ENCODE peak calls at places on chromosomes 12 and 14, in seven cellular contexts. One of them, this sample, is unnamed. For H4K20me1, the result is how much of the 10 kb centered on the place peaks cover.

GRCh38 chr12:100138048-100138907 is 4.4 kb downstream of the BLTP3B start:
- DNase-seq in PC-3: peak
- DNase-seq in GM23338: no peak
- DNase-seq in neural progenitor cell: no peak
- DNase-seq in HCT116: no peak
- DNase-seq in MM.1S: peak
- DNase-seq in hepatocyte: no peak
- DNase-seq in this sample: peak

GRCh38 chr14:55446127-55446736 is 5.8 kb upstream of the TBPL2 start:
- DNase-seq in PC-3: peak
- DNase-seq in GM23338: peak
- DNase-seq in neural progenitor cell: peak
- DNase-seq in HCT116: peak
- DNase-seq in MM.1S: peak
- DNase-seq in hepatocyte: peak
- DNase-seq in this sample: peak

GRCh38 chr14:65872536-65872935 is 460.0 kb downstream of the FUT8 start:
- DNase-seq in PC-3: no peak
- DNase-seq in GM23338: no peak
- DNase-seq in neural progenitor cell: no peak
- DNase-seq in HCT116: no peak
- DNase-seq in MM.1S: no peak
- DNase-seq in hepatocyte: no peak
- DNase-seq in this sample: peak

GRCh38 chr12:53290661-53291060 is 4.7 kb upstream of the PFDN5 start:
- DNase-seq in PC-3: no peak
- DNase-seq in GM23338: no peak
- DNase-seq in neural progenitor cell: no peak
- DNase-seq in HCT116: no peak
- DNase-seq in MM.1S: no peak
- DNase-seq in hepatocyte: no peak
- DNase-seq in this sample: peak

GRCh38 chr14:52333108-52333507 is 19.0 kb downstream of the PTGER2 start:
- DNase-seq in PC-3: no peak
- DNase-seq in GM23338: no peak
- DNase-seq in neural progenitor cell: no peak
- DNase-seq in HCT116: no peak
- DNase-seq in MM.1S: no peak
- DNase-seq in hepatocyte: no peak
- DNase-seq in this sample: no peak

GRCh38 chr14:81427348-81428058 is 27.4 kb upstream of the STON2 start:
- DNase-seq in PC-3: peak
- DNase-seq in GM23338: no peak
- DNase-seq in neural progenitor cell: peak
- DNase-seq in HCT116: no peak
- DNase-seq in MM.1S: no peak
- DNase-seq in hepatocyte: no peak
- DNase-seq in this sample: no peak

GRCh38 chr14:96567289-96567899 is 65.2 kb downstream of the PAPOLA start:
- DNase-seq in PC-3: peak
- DNase-seq in GM23338: peak
- DNase-seq in neural progenitor cell: peak
- DNase-seq in HCT116: no peak
- DNase-seq in MM.1S: no peak
- DNase-seq in hepatocyte: peak
- DNase-seq in this sample: peak

GRCh38 chr12:18805516-18806248 is 67.8 kb downstream of the CAPZA3 start:
- DNase-seq in PC-3: no peak
- DNase-seq in GM23338: peak
- DNase-seq in neural progenitor cell: peak
- DNase-seq in HCT116: no peak
- DNase-seq in MM.1S: no peak
- DNase-seq in hepatocyte: no peak
- DNase-seq in this sample: no peak

GRCh38 chr14:71688576-71688975 is 243.7 kb upstream of the RGS6 start:
- DNase-seq in PC-3: peak
- DNase-seq in GM23338: no peak
- DNase-seq in neural progenitor cell: no peak
- DNase-seq in HCT116: no peak
- DNase-seq in MM.1S: no peak
- DNase-seq in hepatocyte: peak
- DNase-seq in this sample: peak

GRCh38 chr12:124678421-124678893 is 111.0 kb upstream of the NCOR2 start:
- DNase-seq in PC-3: no peak
- DNase-seq in GM23338: no peak
- DNase-seq in neural progenitor cell: no peak
- DNase-seq in HCT116: no peak
- DNase-seq in MM.1S: no peak
- DNase-seq in hepatocyte: no peak
- DNase-seq in this sample: no peak

GRCh38 chr12:116551952-116552749 is 7.0 kb upstream of the MAP1LC3B2 start:
- DNase-seq in PC-3: peak
- DNase-seq in GM23338: no peak
- DNase-seq in neural progenitor cell: peak
- DNase-seq in HCT116: peak
- DNase-seq in MM.1S: no peak
- DNase-seq in hepatocyte: no peak
- DNase-seq in this sample: peak

GRCh38 chr14:58680698-58681097 is 42.9 kb downstream of the DACT1 start:
- DNase-seq in PC-3: no peak
- DNase-seq in GM23338: no peak
- DNase-seq in neural progenitor cell: no peak
- DNase-seq in HCT116: no peak
- DNase-seq in MM.1S: no peak
- DNase-seq in hepatocyte: no peak
- DNase-seq in this sample: no peak

GRCh38 chr14:34722723-34723545 is 8.5 kb upstream of the CFL2 start:
- DNase-seq in PC-3: peak
- DNase-seq in GM23338: peak
- DNase-seq in neural progenitor cell: peak
- DNase-seq in HCT116: peak
- DNase-seq in MM.1S: peak
- DNase-seq in hepatocyte: peak
- DNase-seq in this sample: peak

GRCh38 chr14:21308132-21308478 is 28.2 kb downstream of the RPGRIP1 start:
- DNase-seq in PC-3: peak
- DNase-seq in GM23338: peak
- DNase-seq in neural progenitor cell: no peak
- DNase-seq in HCT116: no peak
- DNase-seq in MM.1S: peak
- DNase-seq in hepatocyte: peak
- DNase-seq in this sample: no peak

GRCh38 chr12:57149309-57149900 is 2.0 kb upstream of the LRP1-AS start:
- DNase-seq in PC-3: no peak
- DNase-seq in GM23338: no peak
- DNase-seq in neural progenitor cell: no peak
- DNase-seq in HCT116: no peak
- DNase-seq in MM.1S: no peak
- DNase-seq in hepatocyte: peak
- DNase-seq in this sample: peak

GRCh38 chr12:57456145-57456700 is 1.1 kb downstream of the INHBE start:
- DNase-seq in PC-3: peak
- DNase-seq in GM23338: peak
- DNase-seq in neural progenitor cell: peak
- DNase-seq in HCT116: no peak
- DNase-seq in MM.1S: peak
- DNase-seq in hepatocyte: peak
- DNase-seq in this sample: peak

GRCh38 chr12:101941306-101942000 is 64.1 kb downstream of the DRAM1 start:
- DNase-seq in PC-3: no peak
- DNase-seq in GM23338: no peak
- DNase-seq in neural progenitor cell: no peak
- DNase-seq in HCT116: no peak
- DNase-seq in MM.1S: peak
- DNase-seq in hepatocyte: no peak
- DNase-seq in this sample: peak

GRCh38 chr12:78146365-78146772 is 315.7 kb downstream of the NAV3 start:
- DNase-seq in PC-3: peak
- DNase-seq in GM23338: peak
- DNase-seq in neural progenitor cell: peak
- DNase-seq in HCT116: peak
- DNase-seq in MM.1S: peak
- DNase-seq in hepatocyte: peak
- DNase-seq in this sample: peak

GRCh38 chr12:105947906-105948305 is 190.8 kb downstream of the NUAK1 start:
- DNase-seq in PC-3: no peak
- DNase-seq in GM23338: no peak
- DNase-seq in neural progenitor cell: no peak
- DNase-seq in HCT116: no peak
- DNase-seq in MM.1S: no peak
- DNase-seq in hepatocyte: no peak
- DNase-seq in this sample: no peak

GRCh38 chr12:52611080-52611468 is 7.3 kb downstream of the KRT73 start:
- DNase-seq in PC-3: no peak
- DNase-seq in GM23338: no peak
- DNase-seq in neural progenitor cell: no peak
- DNase-seq in HCT116: no peak
- DNase-seq in MM.1S: no peak
- DNase-seq in hepatocyte: no peak
- DNase-seq in this sample: no peak

GRCh38 chr14:97224016-97224415 is 426.8 kb downstream of the VRK1 start:
- DNase-seq in PC-3: no peak
- DNase-seq in GM23338: no peak
- DNase-seq in neural progenitor cell: peak
- DNase-seq in HCT116: no peak
- DNase-seq in MM.1S: no peak
- DNase-seq in hepatocyte: no peak
- DNase-seq in this sample: no peak

GRCh38 chr12:103348935-103349334 is 146.8 kb downstream of the C12orf42 start:
- DNase-seq in PC-3: no peak
- DNase-seq in GM23338: no peak
- DNase-seq in neural progenitor cell: no peak
- DNase-seq in HCT116: no peak
- DNase-seq in MM.1S: no peak
- DNase-seq in hepatocyte: no peak
- DNase-seq in this sample: no peak

DNA sequence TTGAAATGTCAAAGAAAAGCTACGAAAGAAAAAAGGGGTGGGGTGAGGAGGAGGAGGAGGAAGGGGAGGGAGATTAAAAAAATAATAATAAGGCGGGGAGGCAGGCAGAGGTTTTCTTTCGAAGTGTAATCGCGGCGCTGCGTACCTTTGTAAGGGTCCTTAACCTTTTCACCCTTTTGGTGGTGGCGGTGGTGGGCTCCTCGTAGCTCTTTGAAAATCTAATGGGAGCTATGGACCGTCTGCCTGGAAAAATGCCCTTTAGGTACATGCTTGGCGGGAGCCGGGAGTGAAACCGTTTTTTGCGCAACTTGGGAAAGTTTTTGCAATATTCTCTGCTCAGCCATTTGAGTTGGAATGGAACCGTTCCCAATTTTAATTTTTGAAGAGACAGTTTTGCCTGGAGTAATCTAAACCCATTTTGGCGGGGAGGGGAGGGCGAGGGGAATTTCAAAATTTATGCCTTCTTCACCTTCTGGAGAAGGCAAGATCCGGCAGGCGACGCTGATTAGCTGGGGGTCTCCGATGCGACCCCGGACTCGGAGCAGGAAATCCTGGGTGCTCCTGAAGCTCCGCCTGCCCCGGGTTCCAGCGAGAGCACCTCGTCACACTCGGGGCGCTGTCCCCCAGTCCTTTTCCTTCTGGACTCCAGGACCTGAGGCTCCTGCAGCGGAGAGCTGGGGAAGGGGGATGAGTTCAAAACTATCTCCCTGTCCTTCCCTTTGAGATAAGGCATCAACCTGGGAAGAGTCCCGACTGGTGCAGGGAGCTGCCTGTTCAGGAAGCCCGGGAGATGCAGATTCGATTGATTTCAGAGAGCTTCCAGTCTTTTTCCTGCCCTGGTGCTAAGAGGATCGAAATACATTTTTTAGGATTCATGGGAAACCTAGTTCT is 74.6 kb upstream of the TBX5 start:
- DNase-seq in PC-3: no peak
- DNase-seq in GM23338: peak
- DNase-seq in neural progenitor cell: peak
- DNase-seq in HCT116: no peak
- DNase-seq in MM.1S: no peak
- DNase-seq in hepatocyte: peak
- DNase-seq in this sample: peak
- TF ChIP-seq EZH2phosphoT487 in PC-3: no peak
- TF ChIP-seq EZH2phosphoT487 in GM23338: no peak
- TF ChIP-seq EZH2phosphoT487 in neural progenitor cell: peak
- TF ChIP-seq EZH2phosphoT487 in HCT116: no peak
- TF ChIP-seq EZH2phosphoT487 in MM.1S: no peak
- TF ChIP-seq EZH2phosphoT487 in hepatocyte: no peak
- TF ChIP-seq EZH2phosphoT487 in this sample: no peak

DNA sequence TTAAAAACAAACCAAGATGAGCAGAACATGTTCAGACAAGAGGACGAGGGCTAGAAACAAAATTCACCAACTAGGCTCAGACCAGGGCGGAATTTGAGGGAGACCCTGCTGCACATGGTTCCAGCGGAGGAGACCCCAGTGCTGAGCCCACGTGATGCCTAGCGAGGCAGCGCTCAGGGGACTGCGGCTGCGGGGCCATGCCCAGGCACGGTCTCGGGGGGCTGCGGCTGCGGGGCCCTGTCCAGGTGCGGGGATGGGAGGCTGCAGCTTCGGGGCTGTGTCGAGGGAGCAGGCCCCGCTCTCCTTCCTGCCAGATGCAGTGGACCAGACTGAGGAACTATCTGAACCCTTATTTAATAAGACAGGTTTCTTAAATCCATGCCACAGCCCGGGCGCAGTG is 12.7 kb upstream of the CRIP2 start:
- DNase-seq in PC-3: no peak
- DNase-seq in GM23338: no peak
- DNase-seq in neural progenitor cell: no peak
- DNase-seq in HCT116: no peak
- DNase-seq in MM.1S: no peak
- DNase-seq in hepatocyte: no peak
- DNase-seq in this sample: no peak
- TF ChIP-seq EZH2 in PC-3: no peak
- TF ChIP-seq EZH2 in GM23338: no peak
- TF ChIP-seq EZH2 in neural progenitor cell: no peak
- TF ChIP-seq EZH2 in HCT116: no peak
- TF ChIP-seq EZH2 in MM.1S: no peak
- TF ChIP-seq EZH2 in hepatocyte: no peak
- TF ChIP-seq EZH2 in this sample: no peak

GRCh38 chr12:123398918-123399617 is 15.1 kb downstream of the KMT5A start:
- DNase-seq in PC-3: no peak
- DNase-seq in GM23338: no peak
- DNase-seq in neural progenitor cell: no peak
- DNase-seq in HCT116: no peak
- DNase-seq in MM.1S: no peak
- DNase-seq in hepatocyte: no peak
- DNase-seq in this sample: peak
- H4K20me1 ChIP-seq in PC-3: under half
- H4K20me1 ChIP-seq in GM23338: half or more
- H4K20me1 ChIP-seq in neural progenitor cell: half or more
- H4K20me1 ChIP-seq in HCT116: under half
- H4K20me1 ChIP-seq in MM.1S: under half
- H4K20me1 ChIP-seq in hepatocyte: under half
- H4K20me1 ChIP-seq in this sample: under half

DNA sequence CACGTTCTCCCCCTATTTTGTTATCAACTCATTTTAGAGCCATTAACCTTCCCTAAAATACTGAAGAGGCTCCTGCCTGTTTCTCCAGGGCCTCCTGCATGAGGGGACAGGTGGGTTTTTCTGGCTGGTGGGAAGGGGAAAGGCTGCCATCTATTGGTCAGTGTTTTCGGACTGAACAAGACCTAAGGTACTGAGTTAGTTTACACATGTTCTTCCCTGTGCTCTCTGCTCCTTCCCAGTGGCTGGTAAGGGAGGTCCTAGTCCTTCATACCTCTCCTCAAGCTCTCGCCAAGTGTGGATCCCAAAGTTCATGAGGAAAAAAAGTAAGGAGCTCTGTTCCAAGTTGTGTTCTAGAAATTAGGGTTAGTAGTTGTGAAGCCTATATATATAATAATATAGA is 357.5 kb downstream of the FSCB start:
- DNase-seq in PC-3: peak
- DNase-seq in GM23338: peak
- DNase-seq in neural progenitor cell: peak
- DNase-seq in HCT116: peak
- DNase-seq in MM.1S: peak
- DNase-seq in hepatocyte: peak
- DNase-seq in this sample: no peak
- TF ChIP-seq EZH2phosphoT487 in PC-3: no peak
- TF ChIP-seq EZH2phosphoT487 in GM23338: no peak
- TF ChIP-seq EZH2phosphoT487 in neural progenitor cell: no peak
- TF ChIP-seq EZH2phosphoT487 in HCT116: no peak
- TF ChIP-seq EZH2phosphoT487 in MM.1S: no peak
- TF ChIP-seq EZH2phosphoT487 in hepatocyte: no peak
- TF ChIP-seq EZH2phosphoT487 in this sample: no peak

This sample was measured in GM23248.